ENCODE peak calls at places on chromosome 1, in seven cellular contexts. One of them, this sample, is unnamed. For H3K36me3, the result is how much of the 10 kb centered on the place peaks cover.

GRCh38 chr1:93631626-93632365 is 49.8 kb downstream of the BCAR3 start:
- DNase-seq in psoas muscle: no peak
- DNase-seq in ovary: no peak
- DNase-seq in A673: no peak
- DNase-seq in thoracic aorta: no peak
- DNase-seq in MM.1S: no peak
- DNase-seq in hepatocyte: no peak
- DNase-seq in this sample: no peak

GRCh38 chr1:238457610-238458009 is 566.9 kb upstream of the ZP4 start:
- DNase-seq in thoracic aorta: no peak
- DNase-seq in ovary: no peak
- DNase-seq in A673: no peak
- DNase-seq in hepatocyte: no peak
- DNase-seq in psoas muscle: no peak
- DNase-seq in MM.1S: no peak
- DNase-seq in this sample: no peak

GRCh38 chr1:42947137-42947536 is 11.5 kb downstream of the SLC2A1 start:
- DNase-seq in hepatocyte: no peak
- DNase-seq in ovary: no peak
- DNase-seq in psoas muscle: no peak
- DNase-seq in MM.1S: no peak
- DNase-seq in thoracic aorta: no peak
- DNase-seq in A673: no peak
- DNase-seq in this sample: no peak

GRCh38 chr1:67390041-67390887 is 39.9 kb downstream of the SERBP1 start:
- DNase-seq in ovary: no peak
- DNase-seq in MM.1S: no peak
- DNase-seq in A673: peak
- DNase-seq in hepatocyte: no peak
- DNase-seq in psoas muscle: no peak
- DNase-seq in thoracic aorta: no peak
- DNase-seq in this sample: no peak

GRCh38 chr1:198169704-198170103 is 12.9 kb downstream of the NEK7 start:
- DNase-seq in MM.1S: no peak
- DNase-seq in A673: no peak
- DNase-seq in thoracic aorta: no peak
- DNase-seq in psoas muscle: no peak
- DNase-seq in ovary: no peak
- DNase-seq in hepatocyte: no peak
- DNase-seq in this sample: no peak

GRCh38 chr1:165844933-165845332 is 17.5 kb downstream of the UCK2 start:
- DNase-seq in hepatocyte: no peak
- DNase-seq in A673: no peak
- DNase-seq in psoas muscle: no peak
- DNase-seq in ovary: no peak
- DNase-seq in thoracic aorta: no peak
- DNase-seq in MM.1S: no peak
- DNase-seq in this sample: no peak

GRCh38 chr1:16250547-16251251 is 13.7 kb upstream of the CPLANE2 start:
- DNase-seq in psoas muscle: no peak
- DNase-seq in thoracic aorta: no peak
- DNase-seq in hepatocyte: no peak
- DNase-seq in MM.1S: no peak
- DNase-seq in A673: no peak
- DNase-seq in ovary: peak
- DNase-seq in this sample: peak

GRCh38 chr1:91895832-91896556 is 10.0 kb upstream of the TGFBR3 start:
- DNase-seq in psoas muscle: no peak
- DNase-seq in hepatocyte: no peak
- DNase-seq in MM.1S: no peak
- DNase-seq in ovary: no peak
- DNase-seq in thoracic aorta: no peak
- DNase-seq in A673: no peak
- DNase-seq in this sample: no peak

GRCh38 chr1:9909222-9910046 is 635 bp downstream of the CTNNBIP1 start:
- DNase-seq in MM.1S: peak
- DNase-seq in thoracic aorta: no peak
- DNase-seq in hepatocyte: peak
- DNase-seq in ovary: peak
- DNase-seq in psoas muscle: peak
- DNase-seq in A673: peak
- DNase-seq in this sample: no peak

GRCh38 chr1:21645550-21645949 is 23.6 kb downstream of the RAP1GAP start:
- DNase-seq in ovary: no peak
- DNase-seq in MM.1S: no peak
- DNase-seq in hepatocyte: no peak
- DNase-seq in A673: peak
- DNase-seq in thoracic aorta: no peak
- DNase-seq in psoas muscle: no peak
- DNase-seq in this sample: no peak

GRCh38 chr1:43983253-43983904 is 4.4 kb downstream of the B4GALT2 start:
- DNase-seq in ovary: no peak
- DNase-seq in psoas muscle: no peak
- DNase-seq in thoracic aorta: no peak
- DNase-seq in A673: no peak
- DNase-seq in MM.1S: no peak
- DNase-seq in hepatocyte: no peak
- DNase-seq in this sample: no peak

GRCh38 chr1:46364612-46365011 is 24.0 kb downstream of the NSUN4 start:
- DNase-seq in psoas muscle: no peak
- DNase-seq in MM.1S: no peak
- DNase-seq in hepatocyte: no peak
- DNase-seq in ovary: no peak
- DNase-seq in thoracic aorta: no peak
- DNase-seq in A673: no peak
- DNase-seq in this sample: peak

GRCh38 chr1:63747445-63747844 is 26.4 kb upstream of the ROR1 start:
- DNase-seq in A673: no peak
- DNase-seq in ovary: no peak
- DNase-seq in MM.1S: no peak
- DNase-seq in thoracic aorta: no peak
- DNase-seq in psoas muscle: no peak
- DNase-seq in hepatocyte: no peak
- DNase-seq in this sample: no peak

GRCh38 chr1:41898191-41898713 is 20.5 kb downstream of the HIVEP3 start:
- DNase-seq in hepatocyte: no peak
- DNase-seq in A673: peak
- DNase-seq in MM.1S: peak
- DNase-seq in thoracic aorta: no peak
- DNase-seq in ovary: no peak
- DNase-seq in psoas muscle: no peak
- DNase-seq in this sample: no peak

GRCh38 chr1:200334661-200335256 is 75.1 kb downstream of the ZNF281 start:
- DNase-seq in psoas muscle: no peak
- DNase-seq in hepatocyte: peak
- DNase-seq in ovary: no peak
- DNase-seq in A673: no peak
- DNase-seq in thoracic aorta: no peak
- DNase-seq in MM.1S: no peak
- DNase-seq in this sample: no peak

GRCh38 chr1:13450204-13450603 is 40.0 kb downstream of the PRAMEF20 start:
- DNase-seq in ovary: no peak
- DNase-seq in thoracic aorta: no peak
- DNase-seq in hepatocyte: no peak
- DNase-seq in A673: no peak
- DNase-seq in MM.1S: no peak
- DNase-seq in psoas muscle: peak
- DNase-seq in this sample: no peak

GRCh38 chr1:36759355-36759754 is 275.0 kb downstream of the GRIK3 start:
- DNase-seq in MM.1S: no peak
- DNase-seq in A673: no peak
- DNase-seq in thoracic aorta: no peak
- DNase-seq in hepatocyte: no peak
- DNase-seq in ovary: no peak
- DNase-seq in psoas muscle: no peak
- DNase-seq in this sample: no peak

GRCh38 chr1:226424228-226425003 is 16.5 kb upstream of the PARP1 start:
- DNase-seq in hepatocyte: peak
- DNase-seq in A673: peak
- DNase-seq in ovary: no peak
- DNase-seq in MM.1S: peak
- DNase-seq in thoracic aorta: no peak
- DNase-seq in psoas muscle: no peak
- DNase-seq in this sample: no peak

GRCh38 chr1:151060241-151061011 is at the start of gene MLLT11:
- DNase-seq in psoas muscle: no peak
- DNase-seq in thoracic aorta: no peak
- DNase-seq in MM.1S: no peak
- DNase-seq in hepatocyte: peak
- DNase-seq in A673: peak
- DNase-seq in ovary: peak
- DNase-seq in this sample: no peak

GRCh38 chr1:111486431-111486830 is 12.6 kb downstream of the C1orf162 start:
- DNase-seq in hepatocyte: no peak
- DNase-seq in ovary: no peak
- DNase-seq in A673: no peak
- DNase-seq in MM.1S: no peak
- DNase-seq in thoracic aorta: no peak
- DNase-seq in psoas muscle: no peak
- DNase-seq in this sample: no peak

GRCh38 chr1:112508242-112509004 is at the start of gene WNT2B:
- DNase-seq in A673: peak
- DNase-seq in MM.1S: peak
- DNase-seq in thoracic aorta: no peak
- DNase-seq in hepatocyte: peak
- DNase-seq in psoas muscle: no peak
- DNase-seq in ovary: peak
- DNase-seq in this sample: no peak

GRCh38 chr1:9573723-9574122 is 15.0 kb upstream of the TMEM201 start:
- DNase-seq in A673: peak
- DNase-seq in hepatocyte: no peak
- DNase-seq in ovary: no peak
- DNase-seq in psoas muscle: no peak
- DNase-seq in thoracic aorta: no peak
- DNase-seq in MM.1S: peak
- DNase-seq in this sample: no peak

GRCh38 chr1:1177452-1178206 is 3.9 kb downstream of the TTLL10 start:
- DNase-seq in psoas muscle: no peak
- DNase-seq in A673: no peak
- DNase-seq in ovary: no peak
- DNase-seq in thoracic aorta: no peak
- DNase-seq in hepatocyte: no peak
- DNase-seq in MM.1S: no peak
- DNase-seq in this sample: no peak

GRCh38 chr1:33173091-33173490 is 8.8 kb downstream of the TRIM62 start:
- DNase-seq in A673: no peak
- DNase-seq in psoas muscle: no peak
- DNase-seq in MM.1S: no peak
- DNase-seq in ovary: no peak
- DNase-seq in thoracic aorta: no peak
- DNase-seq in hepatocyte: no peak
- DNase-seq in this sample: no peak

GRCh38 chr1:7369866-7370265 is 401.2 kb upstream of the VAMP3 start:
- DNase-seq in MM.1S: no peak
- DNase-seq in thoracic aorta: no peak
- DNase-seq in hepatocyte: no peak
- DNase-seq in A673: no peak
- DNase-seq in ovary: no peak
- DNase-seq in psoas muscle: no peak
- DNase-seq in this sample: no peak

GRCh38 chr1:12654657-12655056 is 10.8 kb downstream of the AADACL4 start:
- DNase-seq in thoracic aorta: no peak
- DNase-seq in MM.1S: no peak
- DNase-seq in hepatocyte: peak
- DNase-seq in A673: no peak
- DNase-seq in ovary: no peak
- DNase-seq in psoas muscle: peak
- DNase-seq in this sample: no peak

GRCh38 chr1:167059045-167059728 is 31.0 kb downstream of the GPA33 start:
- DNase-seq in A673: peak
- DNase-seq in MM.1S: peak
- DNase-seq in ovary: peak
- DNase-seq in thoracic aorta: no peak
- DNase-seq in hepatocyte: peak
- DNase-seq in psoas muscle: peak
- DNase-seq in this sample: no peak

DNA sequence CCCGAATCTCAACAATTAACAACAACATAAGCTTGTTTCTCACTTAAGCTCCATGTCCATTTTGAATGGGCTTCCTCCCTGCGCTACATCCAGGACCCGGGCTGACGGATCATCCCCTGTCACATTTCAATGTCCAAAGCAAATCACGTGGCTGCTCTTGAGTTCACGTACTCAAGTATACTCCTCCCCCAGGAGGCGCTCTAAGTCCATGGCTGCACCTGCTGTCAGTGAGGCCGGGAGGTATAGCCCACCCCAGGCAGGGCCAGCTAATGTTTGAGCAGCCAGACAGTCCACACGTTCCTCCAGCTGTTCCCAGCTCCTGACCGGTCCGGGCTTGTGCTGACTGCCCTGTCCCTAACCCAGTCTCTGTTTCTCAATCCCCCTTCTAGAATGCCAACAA is 220.8 kb downstream of the SLC35F3 start:
- DNase-seq in A673: peak
- DNase-seq in MM.1S: peak
- DNase-seq in psoas muscle: no peak
- DNase-seq in ovary: no peak
- DNase-seq in thoracic aorta: no peak
- DNase-seq in hepatocyte: peak
- DNase-seq in this sample: no peak
- TF ChIP-seq CTCF in A673: peak
- TF ChIP-seq CTCF in MM.1S: peak
- TF ChIP-seq CTCF in psoas muscle: no peak
- TF ChIP-seq CTCF in ovary: no peak
- TF ChIP-seq CTCF in thoracic aorta: no peak
- TF ChIP-seq CTCF in hepatocyte: peak
- TF ChIP-seq CTCF in this sample: peak

DNA sequence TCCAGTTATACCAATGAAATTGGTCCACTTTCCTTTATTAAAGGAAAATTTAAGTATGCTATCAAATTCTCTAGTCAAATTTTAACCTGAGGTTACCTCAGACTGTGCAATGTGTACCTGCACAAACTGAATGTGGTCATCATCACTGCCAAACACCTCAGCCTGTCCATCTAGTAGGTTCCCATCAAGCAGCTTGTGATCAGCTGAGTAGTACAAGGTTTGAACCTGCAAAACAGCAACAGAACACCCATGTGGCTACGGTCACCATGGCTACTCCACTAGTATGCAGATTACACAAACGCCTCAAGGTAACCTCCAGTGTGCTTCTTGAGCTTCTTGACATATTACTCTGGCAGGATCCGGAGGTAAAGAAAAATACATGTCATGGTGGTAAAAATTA is 11.6 kb downstream of the IVNS1ABP start:
- DNase-seq in A673: no peak
- DNase-seq in MM.1S: no peak
- DNase-seq in hepatocyte: no peak
- DNase-seq in ovary: no peak
- DNase-seq in thoracic aorta: no peak
- DNase-seq in psoas muscle: no peak
- DNase-seq in this sample: no peak
- H3K36me3 ChIP-seq in A673: half or more
- H3K36me3 ChIP-seq in MM.1S: half or more
- H3K36me3 ChIP-seq in hepatocyte: under half
- H3K36me3 ChIP-seq in ovary: under half
- H3K36me3 ChIP-seq in thoracic aorta: under half
- H3K36me3 ChIP-seq in psoas muscle: under half
- H3K36me3 ChIP-seq in this sample: under half

GRCh38 chr1:229378586-229379442 is 36.0 kb upstream of the CCSAP start:
- DNase-seq in ovary: no peak
- DNase-seq in MM.1S: no peak
- DNase-seq in psoas muscle: no peak
- DNase-seq in A673: peak
- DNase-seq in hepatocyte: no peak
- DNase-seq in thoracic aorta: no peak
- DNase-seq in this sample: no peak
- H3K4me3 ChIP-seq in ovary: no peak
- H3K4me3 ChIP-seq in MM.1S: no peak
- H3K4me3 ChIP-seq in psoas muscle: no peak
- H3K4me3 ChIP-seq in A673: no peak
- H3K4me3 ChIP-seq in hepatocyte: no peak
- H3K4me3 ChIP-seq in thoracic aorta: no peak
- H3K4me3 ChIP-seq in this sample: no peak

GRCh38 chr1:156801409-156802121 is 15.1 kb downstream of the SH2D2A start:
- DNase-seq in MM.1S: no peak
- DNase-seq in hepatocyte: peak
- DNase-seq in A673: peak
- DNase-seq in ovary: no peak
- DNase-seq in thoracic aorta: no peak
- DNase-seq in psoas muscle: no peak
- DNase-seq in this sample: peak
- TF ChIP-seq CTCF in MM.1S: no peak
- TF ChIP-seq CTCF in hepatocyte: peak
- TF ChIP-seq CTCF in A673: peak
- TF ChIP-seq CTCF in ovary: no peak
- TF ChIP-seq CTCF in thoracic aorta: no peak
- TF ChIP-seq CTCF in psoas muscle: peak
- TF ChIP-seq CTCF in this sample: peak

This sample was measured in BJ.